ENCODE peak calls at places on chromosomes 4 and X, in nine cellular contexts. One of them, this sample, is unnamed.

GRCh38 chr4:2574058-2574457 is 37.6 kb downstream of the FAM193A start:
- DNase-seq in fibroblast of mammary gland: no peak
- DNase-seq in ovary: no peak
- DNase-seq in GM12865: no peak
- DNase-seq in coronary artery: no peak
- DNase-seq in right atrium auricular region: no peak
- DNase-seq in heart right ventricle: no peak
- DNase-seq in fibroblast of lung: no peak
- DNase-seq in mucosa of descending colon: no peak
- DNase-seq in this sample: no peak

GRCh38 chr4:1540601-1541375 is 134.5 kb upstream of the NKX1-1 start:
- DNase-seq in fibroblast of mammary gland: no peak
- DNase-seq in ovary: no peak
- DNase-seq in GM12865: no peak
- DNase-seq in coronary artery: no peak
- DNase-seq in right atrium auricular region: no peak
- DNase-seq in heart right ventricle: no peak
- DNase-seq in fibroblast of lung: no peak
- DNase-seq in mucosa of descending colon: no peak
- DNase-seq in this sample: no peak

GRCh38 chr4:8893624-8894423 is 22.2 kb upstream of the HMX1 start:
- DNase-seq in fibroblast of mammary gland: no peak
- DNase-seq in ovary: no peak
- DNase-seq in GM12865: no peak
- DNase-seq in coronary artery: no peak
- DNase-seq in right atrium auricular region: no peak
- DNase-seq in heart right ventricle: no peak
- DNase-seq in fibroblast of lung: no peak
- DNase-seq in mucosa of descending colon: no peak
- DNase-seq in this sample: no peak

GRCh38 chr4:85084371-85085170 is 118.1 kb upstream of the WDFY3 start:
- DNase-seq in fibroblast of mammary gland: peak; percentile 84
- DNase-seq in ovary: no peak
- DNase-seq in GM12865: peak; percentile 77
- DNase-seq in coronary artery: no peak
- DNase-seq in right atrium auricular region: no peak
- DNase-seq in heart right ventricle: peak; percentile 55
- DNase-seq in fibroblast of lung: peak; percentile 61
- DNase-seq in mucosa of descending colon: no peak
- DNase-seq in this sample: no peak

GRCh38 chrX:115958687-115959359 is 211.7 kb upstream of the AGTR2 start:
- DNase-seq in fibroblast of mammary gland: no peak
- DNase-seq in ovary: no peak
- DNase-seq in GM12865: no peak
- DNase-seq in coronary artery: no peak
- DNase-seq in right atrium auricular region: no peak
- DNase-seq in heart right ventricle: no peak
- DNase-seq in fibroblast of lung: no peak
- DNase-seq in mucosa of descending colon: no peak
- DNase-seq in this sample: no peak

GRCh38 chrX:2490634-2491033 is 10.1 kb downstream of the DHRSX start:
- DNase-seq in fibroblast of mammary gland: no peak
- DNase-seq in ovary: no peak
- DNase-seq in GM12865: no peak
- DNase-seq in coronary artery: no peak
- DNase-seq in right atrium auricular region: no peak
- DNase-seq in heart right ventricle: no peak
- DNase-seq in fibroblast of lung: no peak
- DNase-seq in mucosa of descending colon: no peak
- DNase-seq in this sample: no peak

GRCh38 chr4:184293552-184293951 is 75.9 kb upstream of the ENPP6 start:
- DNase-seq in fibroblast of mammary gland: no peak
- DNase-seq in ovary: no peak
- DNase-seq in GM12865: no peak
- DNase-seq in coronary artery: no peak
- DNase-seq in right atrium auricular region: peak; percentile 58
- DNase-seq in heart right ventricle: no peak
- DNase-seq in fibroblast of lung: no peak
- DNase-seq in mucosa of descending colon: no peak
- DNase-seq in this sample: no peak

GRCh38 chrX:2705036-2705435 is 13.9 kb downstream of the CD99 start:
- DNase-seq in fibroblast of mammary gland: peak; percentile 50
- DNase-seq in ovary: no peak
- DNase-seq in GM12865: no peak
- DNase-seq in coronary artery: no peak
- DNase-seq in right atrium auricular region: no peak
- DNase-seq in heart right ventricle: peak; percentile 48
- DNase-seq in fibroblast of lung: peak; percentile 54
- DNase-seq in mucosa of descending colon: no peak
- DNase-seq in this sample: peak; percentile 61

GRCh38 chr4:105978684-105979296 is 83.5 kb downstream of the NPNT start:
- DNase-seq in fibroblast of mammary gland: peak; percentile 94
- DNase-seq in ovary: no peak
- DNase-seq in GM12865: no peak
- DNase-seq in coronary artery: no peak
- DNase-seq in right atrium auricular region: no peak
- DNase-seq in heart right ventricle: peak; percentile 43
- DNase-seq in fibroblast of lung: peak; percentile 62
- DNase-seq in mucosa of descending colon: no peak
- DNase-seq in this sample: no peak

GRCh38 chrX:149881081-149881711 is at the start of gene MAGEA8:
- DNase-seq in fibroblast of mammary gland: no peak
- DNase-seq in ovary: no peak
- DNase-seq in GM12865: peak; percentile 9
- DNase-seq in coronary artery: no peak
- DNase-seq in right atrium auricular region: no peak
- DNase-seq in heart right ventricle: no peak
- DNase-seq in fibroblast of lung: no peak
- DNase-seq in mucosa of descending colon: no peak
- DNase-seq in this sample: no peak
- TF ChIP-seq CTCF in fibroblast of mammary gland: no peak
- TF ChIP-seq CTCF in ovary: no peak
- TF ChIP-seq CTCF in GM12865: peak; percentile 34
- TF ChIP-seq CTCF in coronary artery: no peak
- TF ChIP-seq CTCF in right atrium auricular region: no peak
- TF ChIP-seq CTCF in heart right ventricle: no peak
- TF ChIP-seq CTCF in fibroblast of lung: no peak
- TF ChIP-seq CTCF in mucosa of descending colon: no peak
- TF ChIP-seq CTCF in this sample: no peak

DNA sequence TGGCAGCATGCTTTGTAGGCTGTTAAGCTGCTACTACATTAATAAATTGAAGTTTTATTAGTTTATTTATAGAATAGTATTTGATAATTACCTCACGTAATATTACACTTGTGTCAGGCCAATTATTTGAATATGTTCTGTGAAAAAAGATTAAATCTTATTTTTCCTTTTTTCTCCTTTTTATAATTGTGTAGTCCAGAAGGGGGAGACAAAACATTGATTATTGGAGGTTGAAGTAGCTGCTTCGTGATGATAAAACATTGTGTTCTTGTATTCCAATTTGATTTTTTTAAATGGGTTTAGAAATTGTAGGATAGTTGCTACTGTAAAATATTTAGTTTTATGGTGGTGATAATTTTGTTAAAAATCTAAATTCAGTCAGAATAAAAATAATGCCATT is 85.7 kb downstream of the DIAPH2 start:
- DNase-seq in fibroblast of mammary gland: peak; percentile 33
- DNase-seq in ovary: no peak
- DNase-seq in GM12865: peak; percentile 25
- DNase-seq in coronary artery: no peak
- DNase-seq in right atrium auricular region: no peak
- DNase-seq in heart right ventricle: no peak
- DNase-seq in fibroblast of lung: peak; percentile 8
- DNase-seq in mucosa of descending colon: no peak
- DNase-seq in this sample: no peak
- TF ChIP-seq CTCF in fibroblast of mammary gland: peak; percentile 50
- TF ChIP-seq CTCF in ovary: no peak
- TF ChIP-seq CTCF in GM12865: peak; percentile 9
- TF ChIP-seq CTCF in coronary artery: no peak
- TF ChIP-seq CTCF in right atrium auricular region: no peak
- TF ChIP-seq CTCF in heart right ventricle: no peak
- TF ChIP-seq CTCF in fibroblast of lung: no peak
- TF ChIP-seq CTCF in mucosa of descending colon: no peak
- TF ChIP-seq CTCF in this sample: peak; percentile 51

GRCh38 chr4:73661646-73662119 is 41.4 kb upstream of the RASSF6 start:
- DNase-seq in fibroblast of mammary gland: peak; percentile 98
- DNase-seq in ovary: no peak
- DNase-seq in GM12865: no peak
- DNase-seq in coronary artery: no peak
- DNase-seq in right atrium auricular region: no peak
- DNase-seq in heart right ventricle: no peak
- DNase-seq in fibroblast of lung: peak; percentile 100
- DNase-seq in mucosa of descending colon: no peak
- DNase-seq in this sample: no peak
- TF ChIP-seq CTCF in fibroblast of mammary gland: peak; percentile 29
- TF ChIP-seq CTCF in ovary: no peak
- TF ChIP-seq CTCF in GM12865: no peak
- TF ChIP-seq CTCF in coronary artery: no peak
- TF ChIP-seq CTCF in right atrium auricular region: no peak
- TF ChIP-seq CTCF in heart right ventricle: no peak
- TF ChIP-seq CTCF in fibroblast of lung: no peak
- TF ChIP-seq CTCF in mucosa of descending colon: no peak
- TF ChIP-seq CTCF in this sample: no peak

DNA sequence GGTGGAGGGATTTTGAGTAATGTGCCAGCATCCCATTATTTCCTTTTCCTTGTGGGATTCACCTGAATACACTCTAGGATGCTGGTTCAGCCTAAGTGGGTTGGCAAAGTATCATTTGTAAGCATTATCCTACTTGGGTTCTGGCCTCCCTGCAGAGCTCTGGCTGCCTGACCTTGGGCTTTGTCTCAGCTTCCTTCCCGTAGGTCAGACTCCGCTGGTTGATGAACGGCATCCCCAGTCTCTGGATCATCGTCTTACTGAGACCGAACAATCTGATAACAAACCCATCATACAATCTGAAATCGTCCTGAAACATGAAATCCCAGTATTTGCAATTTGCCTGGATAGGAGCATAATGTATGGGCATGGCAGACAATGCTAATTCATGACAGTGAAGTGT is 5.4 kb downstream of the MID2 start:
- DNase-seq in fibroblast of mammary gland: no peak
- DNase-seq in ovary: no peak
- DNase-seq in GM12865: no peak
- DNase-seq in coronary artery: no peak
- DNase-seq in right atrium auricular region: no peak
- DNase-seq in heart right ventricle: no peak
- DNase-seq in fibroblast of lung: no peak
- DNase-seq in mucosa of descending colon: no peak
- DNase-seq in this sample: no peak
- TF ChIP-seq CTCF in fibroblast of mammary gland: no peak
- TF ChIP-seq CTCF in ovary: no peak
- TF ChIP-seq CTCF in GM12865: no peak
- TF ChIP-seq CTCF in coronary artery: no peak
- TF ChIP-seq CTCF in right atrium auricular region: no peak
- TF ChIP-seq CTCF in heart right ventricle: no peak
- TF ChIP-seq CTCF in fibroblast of lung: no peak
- TF ChIP-seq CTCF in mucosa of descending colon: no peak
- TF ChIP-seq CTCF in this sample: no peak

GRCh38 chr4:159227984-159228383 is 125.1 kb downstream of the RAPGEF2 start:
- DNase-seq in fibroblast of mammary gland: peak; percentile 75
- DNase-seq in ovary: peak; percentile 58
- DNase-seq in GM12865: no peak
- DNase-seq in coronary artery: peak; percentile 79
- DNase-seq in right atrium auricular region: peak; percentile 89
- DNase-seq in heart right ventricle: peak; percentile 84
- DNase-seq in fibroblast of lung: peak; percentile 96
- DNase-seq in mucosa of descending colon: peak; percentile 65
- DNase-seq in this sample: peak; percentile 80
- TF ChIP-seq CTCF in fibroblast of mammary gland: peak; percentile 28
- TF ChIP-seq CTCF in ovary: no peak
- TF ChIP-seq CTCF in GM12865: no peak
- TF ChIP-seq CTCF in coronary artery: no peak
- TF ChIP-seq CTCF in right atrium auricular region: no peak
- TF ChIP-seq CTCF in heart right ventricle: peak; percentile 11
- TF ChIP-seq CTCF in fibroblast of lung: no peak
- TF ChIP-seq CTCF in mucosa of descending colon: no peak
- TF ChIP-seq CTCF in this sample: peak; percentile 63

GRCh38 chr4:156475322-156475721 is 496.3 kb downstream of the PDGFC start:
- DNase-seq in fibroblast of mammary gland: peak; percentile 75
- DNase-seq in ovary: no peak
- DNase-seq in GM12865: peak; percentile 21
- DNase-seq in coronary artery: no peak
- DNase-seq in right atrium auricular region: no peak
- DNase-seq in heart right ventricle: no peak
- DNase-seq in fibroblast of lung: peak; percentile 70
- DNase-seq in mucosa of descending colon: no peak
- DNase-seq in this sample: no peak
- TF ChIP-seq CTCF in fibroblast of mammary gland: peak; percentile 60
- TF ChIP-seq CTCF in ovary: no peak
- TF ChIP-seq CTCF in GM12865: no peak
- TF ChIP-seq CTCF in coronary artery: no peak
- TF ChIP-seq CTCF in right atrium auricular region: peak; percentile 30
- TF ChIP-seq CTCF in heart right ventricle: peak; percentile 20
- TF ChIP-seq CTCF in fibroblast of lung: peak; percentile 36
- TF ChIP-seq CTCF in mucosa of descending colon: no peak
- TF ChIP-seq CTCF in this sample: peak; percentile 66

GRCh38 chrX:135632353-135632752 is 81.1 kb upstream of the CT45A1 start:
- DNase-seq in fibroblast of mammary gland: no peak
- DNase-seq in ovary: no peak
- DNase-seq in GM12865: peak; percentile 53
- DNase-seq in coronary artery: no peak
- DNase-seq in right atrium auricular region: no peak
- DNase-seq in heart right ventricle: no peak
- DNase-seq in fibroblast of lung: no peak
- DNase-seq in mucosa of descending colon: no peak
- DNase-seq in this sample: no peak
- TF ChIP-seq CTCF in fibroblast of mammary gland: no peak
- TF ChIP-seq CTCF in ovary: no peak
- TF ChIP-seq CTCF in GM12865: peak; percentile 10
- TF ChIP-seq CTCF in coronary artery: no peak
- TF ChIP-seq CTCF in right atrium auricular region: no peak
- TF ChIP-seq CTCF in heart right ventricle: no peak
- TF ChIP-seq CTCF in fibroblast of lung: no peak
- TF ChIP-seq CTCF in mucosa of descending colon: no peak
- TF ChIP-seq CTCF in this sample: peak; percentile 15

DNA sequence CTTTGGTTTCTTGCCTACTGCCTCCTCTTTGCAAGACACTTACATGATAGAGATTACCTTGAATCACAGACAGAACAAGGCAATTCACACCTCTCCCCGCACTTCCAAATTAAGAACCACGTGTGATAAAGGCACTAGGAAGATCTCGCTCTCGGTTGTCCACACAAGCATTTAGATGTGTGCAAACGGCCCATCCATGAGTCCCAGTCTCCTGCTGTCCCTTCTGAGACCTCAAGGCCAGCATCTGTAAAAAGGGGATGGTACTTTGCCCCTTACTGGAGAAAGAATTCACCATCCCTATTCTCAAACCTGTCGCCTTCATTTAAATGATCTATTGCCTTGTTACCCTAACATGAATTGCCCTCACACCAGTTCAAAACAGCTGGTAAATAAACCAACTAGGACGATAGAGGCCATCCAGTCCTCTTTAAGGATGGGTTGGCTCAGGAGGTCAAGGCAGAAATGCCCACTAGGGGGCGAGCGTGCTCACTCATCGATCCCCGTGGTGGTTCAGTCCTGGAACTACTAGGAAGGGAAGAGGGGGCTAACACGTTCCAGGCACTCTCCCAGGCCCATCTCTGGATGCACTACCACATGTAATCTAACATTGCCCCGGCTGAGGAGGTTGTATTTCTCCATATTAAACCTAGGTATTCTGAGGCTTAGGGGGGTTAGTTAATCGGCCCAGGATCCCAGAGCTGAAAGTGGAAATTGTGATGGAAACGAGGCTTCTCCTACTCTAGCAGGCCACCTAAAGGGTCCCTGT is 95.8 kb downstream of the DHX15 start:
- DNase-seq in fibroblast of mammary gland: peak; percentile 69
- DNase-seq in ovary: peak; percentile 55
- DNase-seq in GM12865: peak; percentile 70
- DNase-seq in coronary artery: no peak
- DNase-seq in right atrium auricular region: peak; percentile 83
- DNase-seq in heart right ventricle: peak; percentile 65
- DNase-seq in fibroblast of lung: peak; percentile 40
- DNase-seq in mucosa of descending colon: peak; percentile 85
- DNase-seq in this sample: peak; percentile 76
- TF ChIP-seq CTCF in fibroblast of mammary gland: peak; percentile 94
- TF ChIP-seq CTCF in ovary: no peak
- TF ChIP-seq CTCF in GM12865: peak; percentile 85
- TF ChIP-seq CTCF in coronary artery: peak; percentile 72
- TF ChIP-seq CTCF in right atrium auricular region: peak; percentile 73
- TF ChIP-seq CTCF in heart right ventricle: peak; percentile 76
- TF ChIP-seq CTCF in fibroblast of lung: peak; percentile 82
- TF ChIP-seq CTCF in mucosa of descending colon: peak; percentile 71
- TF ChIP-seq CTCF in this sample: peak; percentile 90

This sample was measured in left ventricle myocardium inferior.